ENCODE peak calls at places on chromosomes 6 and 20, in seven cellular contexts. D is fibroblast of mammary gland, N is heart right ventricle, H is A549, Q is fibroblast of lung, I is adipocyte, P is uterus. Y is an unnamed sample.

GRCh38 chr20:50540620-50541605 is 30.7 kb downstream of the PTPN1 start:
- DNase-seq in D (peak; percentile 81), N (no peak), H (peak; percentile 67), Q (peak; percentile 99), I (peak; percentile 55), P (no peak), Y (no peak)

GRCh38 chr6:32133786-32134185 is 3.7 kb upstream of the FKBPL start:
- DNase-seq in D (no peak), N (no peak), H (no peak), Q (peak; percentile 51), I (no peak), P (no peak), Y (no peak)

GRCh38 chr6:166490671-166491500 is 95.6 kb downstream of the RAMACL start:
- DNase-seq in D (peak; percentile 30), N (no peak), H (no peak), Q (peak; percentile 88), I (peak; percentile 19), P (no peak), Y (no peak)

GRCh38 chr20:805713-806112 is 27.8 kb upstream of the FAM110A start:
- DNase-seq in D (peak; percentile 36), N (no peak), H (peak; percentile 59), Q (peak; percentile 8), I (peak; percentile 8), P (no peak), Y (no peak)

GRCh38 chr6:54288476-54288875 is 19.8 kb upstream of the TINAG start:
- DNase-seq in D (no peak), N (no peak), H (no peak), Q (peak; percentile 34), I (no peak), P (no peak), Y (no peak)

GRCh38 chr6:33868143-33868542 is 64.3 kb upstream of the MLN start:
- DNase-seq in D (no peak), N (no peak), H (no peak), Q (no peak), I (no peak), P (no peak), Y (no peak)

GRCh38 chr6:145260491-145260890 is 474.8 kb downstream of the EPM2A start:
- DNase-seq in D (no peak), N (no peak), H (no peak), Q (no peak), I (no peak), P (no peak), Y (no peak)

GRCh38 chr6:15244605-15245360 is 1.1 kb upstream of the JARID2 start:
- DNase-seq in D (peak; percentile 69), N (peak; percentile 85), H (peak; percentile 71), Q (peak; percentile 73), I (peak; percentile 83), P (peak; percentile 82), Y (peak; percentile 77)

GRCh38 chr6:54427396-54427910 is 119.2 kb downstream of the TINAG start:
- DNase-seq in D (peak; percentile 51), N (no peak), H (no peak), Q (peak; percentile 39), I (peak; percentile 31), P (no peak), Y (no peak)

GRCh38 chr6:29961966-29962365 is 19.6 kb downstream of the HLA-A start:
- DNase-seq in D (no peak), N (no peak), H (no peak), Q (no peak), I (no peak), P (no peak), Y (peak; percentile 37)

GRCh38 chr20:17557675-17558006 is 12.2 kb upstream of the DSTN start:
- DNase-seq in D (peak; percentile 87), N (no peak), H (peak; percentile 60), Q (peak; percentile 92), I (peak; percentile 63), P (peak; percentile 59), Y (peak; percentile 52)

GRCh38 chr6:819122-819521 is 126.2 kb upstream of the EXOC2 start:
- DNase-seq in D (no peak), N (no peak), H (no peak), Q (no peak), I (no peak), P (no peak), Y (no peak)

GRCh38 chr6:149895702-149896310 is 2.1 kb downstream of the RAET1E start:
- DNase-seq in D (peak; percentile 80), N (peak; percentile 30), H (peak; percentile 44), Q (peak; percentile 75), I (peak; percentile 18), P (peak; percentile 71), Y (peak; percentile 88)

GRCh38 chr6:24673625-24674024 is 6.7 kb downstream of the ACOT13 start:
- DNase-seq in D (peak; percentile 23), N (no peak), H (no peak), Q (no peak), I (no peak), P (no peak), Y (no peak)

GRCh38 chr6:167839755-167840154 is 13.0 kb downstream of the AFDN start:
- DNase-seq in D (no peak), N (no peak), H (no peak), Q (no peak), I (no peak), P (no peak), Y (no peak)

GRCh38 chr6:41257369-41258195 is 28.9 kb downstream of the TREM1 start:
- DNase-seq in D (peak; percentile 77), N (no peak), H (no peak), Q (peak; percentile 48), I (peak; percentile 83), P (peak; percentile 62), Y (peak; percentile 8)

GRCh38 chr20:32285621-32286334 is 8.3 kb downstream of the KIF3B start:
- DNase-seq in D (peak; percentile 62), N (no peak), H (peak; percentile 25), Q (peak; percentile 36), I (peak; percentile 33), P (no peak), Y (no peak)

GRCh38 chr20:8372819-8373218 is 240.8 kb downstream of the PLCB1 start:
- DNase-seq in D (no peak), N (no peak), H (no peak), Q (no peak), I (no peak), P (no peak), Y (no peak)

GRCh38 chr20:49432562-49432961 is 49.9 kb downstream of the KCNB1 start:
- DNase-seq in D (no peak), N (no peak), H (no peak), Q (no peak), I (no peak), P (no peak), Y (no peak)

GRCh38 chr6:41774841-41775240 is 4.9 kb downstream of the FRS3 start:
- DNase-seq in D (no peak), N (no peak), H (no peak), Q (no peak), I (no peak), P (no peak), Y (peak; percentile 8)

GRCh38 chr6:157059781-157060180 is 263.5 kb downstream of the TMEM242 start:
- DNase-seq in D (no peak), N (no peak), H (no peak), Q (peak; percentile 49), I (no peak), P (no peak), Y (no peak)

GRCh38 chr6:129860901-129861665 is at the start of gene TMEM244:
- DNase-seq in D (peak; percentile 95), N (no peak), H (no peak), Q (peak; percentile 76), I (peak; percentile 66), P (no peak), Y (peak; percentile 15)

GRCh38 chr6:21111399-21111725 is 482.2 kb upstream of the SOX4 start:
- DNase-seq in D (no peak), N (no peak), H (peak; percentile 22), Q (no peak), I (no peak), P (no peak), Y (no peak)

GRCh38 chr20:11376998-11377397 is 540.7 kb upstream of the BTBD3 start:
- DNase-seq in D (peak; percentile 49), N (no peak), H (no peak), Q (peak; percentile 99), I (no peak), P (no peak), Y (peak; percentile 27)

GRCh38 chr20:50728486-50728980 is 2.8 kb upstream of the PARD6B start:
- DNase-seq in D (no peak), N (no peak), H (no peak), Q (no peak), I (no peak), P (no peak), Y (no peak)

GRCh38 chr6:49606696-49607390 is 29.8 kb downstream of the RHAG start:
- DNase-seq in D (peak; percentile 89), N (no peak), H (peak; percentile 86), Q (peak; percentile 70), I (peak; percentile 92), P (no peak), Y (peak; percentile 67)

GRCh38 chr6:135212935-135213334 is 31.8 kb downstream of the MYB start:
- DNase-seq in D (peak; percentile 34), N (no peak), H (no peak), Q (peak; percentile 62), I (peak; percentile 57), P (no peak), Y (peak; percentile 55)

DNA sequence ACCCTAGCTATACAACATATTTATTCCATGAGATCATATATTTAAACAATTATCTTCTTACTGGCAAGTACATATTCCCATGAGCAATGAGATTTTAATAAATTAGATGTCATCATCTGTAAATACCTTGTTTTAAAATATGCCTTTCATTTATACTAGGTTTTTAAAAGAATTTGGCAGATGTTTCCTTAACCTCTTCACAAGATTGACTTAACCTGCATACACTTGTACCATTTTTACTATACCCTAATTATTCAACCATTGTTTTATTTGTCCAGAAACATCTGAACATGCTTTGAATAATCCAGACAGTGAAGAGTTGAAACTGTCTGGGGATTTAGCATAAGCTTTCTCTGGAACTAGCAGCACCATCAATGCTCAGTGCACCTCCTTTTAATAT is 188.0 kb upstream of the TENT5A start:
- DNase-seq in D (no peak), N (no peak), H (no peak), Q (peak; percentile 58), I (no peak), P (no peak), Y (no peak)
- H3K4me3 ChIP-seq in D (no peak overlapping the region), N (no peak overlapping the region), H (no peak overlapping the region), Q (no peak overlapping the region), I (no peak overlapping the region), P (no peak overlapping the region), Y (no peak overlapping the region)

GRCh38 chr6:44265843-44266233 is 487 bp upstream of the NFKBIE start:
- DNase-seq in D (no peak), N (no peak), H (no peak), Q (no peak), I (no peak), P (no peak), Y (no peak)
- H3K4me3 ChIP-seq in D (no peak overlapping the region), N (peak overlapping the region; percentile 98), H (peak overlapping the region; percentile 81), Q (no peak overlapping the region), I (peak overlapping the region; percentile 55), P (peak overlapping the region; percentile 75), Y (peak overlapping the region; percentile 72)

DNA sequence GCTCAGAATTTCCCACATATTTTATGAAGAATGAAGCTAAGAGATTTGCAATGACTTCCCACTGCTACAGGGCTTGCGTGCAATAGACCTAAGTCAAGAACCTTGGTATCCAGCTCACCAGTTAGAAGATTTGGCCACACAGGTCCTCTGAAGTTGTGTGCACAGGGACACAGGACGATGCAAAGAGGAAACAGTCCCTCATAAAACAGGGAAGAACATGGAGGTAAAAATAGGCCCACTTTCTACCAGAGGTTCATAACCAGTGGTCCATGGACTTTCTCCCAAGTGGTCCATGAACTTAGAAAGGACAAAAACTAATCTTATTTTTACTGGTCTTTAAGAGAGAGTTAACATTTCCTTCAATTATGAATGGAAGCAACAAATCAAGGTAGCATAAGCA is 1.3 kb downstream of the ZKSCAN4 start:
- DNase-seq in D (no peak), N (no peak), H (no peak), Q (no peak), I (no peak), P (no peak), Y (no peak)
- H3K4me3 ChIP-seq in D (peak overlapping the region; percentile 21), N (peak overlapping the region; percentile 98), H (peak overlapping the region; percentile 86), Q (peak overlapping the region; percentile 89), I (peak overlapping the region; percentile 98), P (peak overlapping the region; percentile 84), Y (peak overlapping the region; percentile 79)

GRCh38 chr6:52227495-52227894 is 16.8 kb downstream of the IL17F start:
- DNase-seq in D (peak; percentile 5), N (no peak), H (no peak), Q (no peak), I (no peak), P (no peak), Y (no peak)
- H3K4me3 ChIP-seq in D (no peak overlapping the region), N (no peak overlapping the region), H (no peak overlapping the region), Q (no peak overlapping the region), I (no peak overlapping the region), P (no peak overlapping the region), Y (no peak overlapping the region)

Y was measured in MG63.